ENCODE peak calls at places on chromosomes 4 and X, in nine cellular contexts. H, Y, Q, J, C, N, F, O and B are unnamed samples.

GRCh38 chr4:55758081-55758480 is 61.5 kb upstream of the EXOC1L start:
- DNase-seq in H (no peak), Y (no peak), Q (no peak), J (no peak), C (peak; percentile 60), N (no peak), F (no peak), O (no peak), B (no peak)

GRCh38 chr4:173807347-173807746 is 277.3 kb upstream of the HAND2 start:
- DNase-seq in H (no peak), Y (no peak), Q (peak; percentile 62), J (no peak), C (peak; percentile 69), N (no peak), F (no peak), O (no peak), B (no peak)

GRCh38 chr4:129808242-129808641 is 712.3 kb downstream of the C4orf33 start:
- DNase-seq in H (no peak), Y (no peak), Q (no peak), J (no peak), C (no peak), N (no peak), F (no peak), O (no peak), B (no peak)

GRCh38 chrX:111100191-111100590 is 4.2 kb downstream of the PAK3 start:
- DNase-seq in H (peak; percentile 13), Y (peak; percentile 35), Q (peak; percentile 23), J (no peak), C (peak; percentile 41), N (no peak), F (no peak), O (peak; percentile 75), B (no peak)

GRCh38 chrX:85503258-85504158 is 124.0 kb upstream of the POF1B start:
- DNase-seq in H (no peak), Y (no peak), Q (no peak), J (no peak), C (no peak), N (no peak), F (no peak), O (peak; percentile 85), B (no peak)

GRCh38 chr4:154313004-154313587 is 178.5 kb downstream of the DCHS2 start:
- DNase-seq in H (no peak), Y (no peak), Q (no peak), J (no peak), C (peak; percentile 72), N (no peak), F (no peak), O (no peak), B (no peak)

GRCh38 chrX:24260827-24261550 is 52.9 kb downstream of the SUPT20HL2 start:
- DNase-seq in H (no peak), Y (peak; percentile 40), Q (peak; percentile 61), J (no peak), C (peak; percentile 74), N (no peak), F (no peak), O (no peak), B (no peak)

GRCh38 chr4:82833696-82834313 is 35.2 kb upstream of the SCD5 start:
- DNase-seq in H (peak; percentile 76), Y (peak; percentile 89), Q (peak; percentile 86), J (peak; percentile 35), C (peak; percentile 86), N (no peak), F (no peak), O (peak; percentile 24), B (no peak)

GRCh38 chrX:112961981-112962380 is 121.3 kb upstream of the AMOT start:
- DNase-seq in H (no peak), Y (no peak), Q (no peak), J (no peak), C (no peak), N (no peak), F (no peak), O (no peak), B (no peak)

GRCh38 chr4:123816462-123816861 is 419.9 kb downstream of the SPRY1 start:
- DNase-seq in H (no peak), Y (no peak), Q (no peak), J (no peak), C (peak; percentile 74), N (no peak), F (no peak), O (peak; percentile 5), B (no peak)

GRCh38 chr4:53676402-53676871 is 85.2 kb upstream of the LNX1 start:
- DNase-seq in H (no peak), Y (no peak), Q (peak; percentile 70), J (no peak), C (peak; percentile 94), N (no peak), F (no peak), O (peak; percentile 85), B (no peak)

GRCh38 chrX:1244164-1245076 is 24.2 kb upstream of the CSF2RA start:
- DNase-seq in H (no peak), Y (no peak), Q (no peak), J (no peak), C (no peak), N (no peak), F (no peak), O (no peak), B (no peak)

GRCh38 chr4:30717208-30718020 is 2.8 kb upstream of the PCDH7 start:
- DNase-seq in H (no peak), Y (peak; percentile 69), Q (peak; percentile 78), J (no peak), C (peak; percentile 66), N (peak; percentile 58), F (no peak), O (peak; percentile 77), B (no peak)

GRCh38 chr4:4651811-4652609 is 110.2 kb upstream of the STX18 start:
- DNase-seq in H (no peak), Y (peak; percentile 26), Q (no peak), J (no peak), C (no peak), N (no peak), F (no peak), O (no peak), B (no peak)

GRCh38 chr4:157514711-157515110 is 294.2 kb downstream of the GRIA2 start:
- DNase-seq in H (no peak), Y (no peak), Q (no peak), J (no peak), C (no peak), N (no peak), F (no peak), O (peak; percentile 13), B (no peak)
- TF ChIP-seq CTCF in H (peak; percentile 7), Y (peak; percentile 12), Q (no peak), J (no peak), C (peak; percentile 5), N (no peak), F (no peak), O (peak; percentile 24), B (no peak)

GRCh38 chr4:19969492-19969891 is 282.2 kb upstream of the SLIT2 start:
- DNase-seq in H (no peak), Y (no peak), Q (peak; percentile 22), J (no peak), C (no peak), N (no peak), F (no peak), O (no peak), B (no peak)
- TF ChIP-seq CTCF in H (peak; percentile 30), Y (peak; percentile 33), Q (peak; percentile 30), J (peak; percentile 10), C (peak; percentile 26), N (no peak), F (no peak), O (no peak), B (no peak)

GRCh38 chr4:73615613-73616012 is 4.6 kb downstream of the RASSF6 start:
- DNase-seq in H (no peak), Y (no peak), Q (no peak), J (no peak), C (no peak), N (no peak), F (no peak), O (no peak), B (no peak)
- TF ChIP-seq CTCF in H (peak; percentile 8), Y (peak; percentile 1), Q (no peak), J (no peak), C (no peak), N (no peak), F (no peak), O (no peak), B (no peak)

GRCh38 chr4:159219862-159220261 is 117.0 kb downstream of the RAPGEF2 start:
- DNase-seq in H (no peak), Y (no peak), Q (no peak), J (no peak), C (no peak), N (no peak), F (no peak), O (no peak), B (no peak)

GRCh38 chr4:159222158-159222557 is 119.3 kb downstream of the RAPGEF2 start:
- DNase-seq in H (no peak), Y (no peak), Q (no peak), J (no peak), C (no peak), N (no peak), F (no peak), O (no peak), B (no peak)

GRCh38 chr4:159224412-159224811 is 121.5 kb downstream of the RAPGEF2 start:
- DNase-seq in H (no peak), Y (no peak), Q (no peak), J (no peak), C (no peak), N (no peak), F (no peak), O (no peak), B (no peak)

GRCh38 chr4:159220353-159220752 is 117.5 kb downstream of the RAPGEF2 start:
- DNase-seq in H (no peak), Y (no peak), Q (no peak), J (no peak), C (peak; percentile 11), N (no peak), F (no peak), O (no peak), B (no peak)

DNA sequence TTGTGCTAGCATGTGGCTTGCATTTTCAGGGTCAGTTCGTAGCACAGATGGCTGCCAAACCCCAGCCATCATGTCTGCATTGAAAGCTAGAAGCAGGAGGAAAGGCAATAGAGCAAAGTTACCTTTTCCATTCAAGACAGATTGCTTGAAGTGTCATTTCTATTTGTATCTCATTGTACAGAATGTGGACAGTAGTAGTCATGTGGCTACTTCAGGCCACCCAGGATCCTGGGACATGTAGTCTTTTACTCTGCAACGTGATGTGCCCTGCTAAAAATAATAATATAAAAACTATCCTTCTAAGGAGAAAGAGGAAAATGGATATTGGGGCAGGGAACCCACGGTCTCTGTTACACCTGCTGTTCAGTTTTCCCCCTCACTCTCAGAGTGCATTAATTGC is 118.4 kb downstream of the RAPGEF2 start:
- DNase-seq in H (no peak), Y (no peak), Q (no peak), J (no peak), C (no peak), N (no peak), F (no peak), O (no peak), B (no peak)
- TF ChIP-seq CTCF in H (no peak), Y (no peak), Q (no peak), J (no peak), C (no peak), N (no peak), F (no peak), O (no peak), B (no peak)